ENCODE peak calls at places on chromosomes 5 and 9, in nine cellular contexts. F is A549, G is heart left ventricle, R is Peyer's patch, K is transverse colon, L is breast epithelium, V is stomach, S is H1, U is tibial nerve. E is an unnamed sample.

GRCh38 chr5:5347442-5347841 is 75.0 kb upstream of the ICE1 start:
- DNase-seq in V (no peak), L (no peak), G (no peak), R (no peak), U (no peak), F (no peak), K (no peak), S (no peak), E (no peak)

GRCh38 chr5:14097998-14098471 is 45.1 kb upstream of the TRIO start:
- DNase-seq in S (no peak), F (no peak), R (no peak), V (no peak), K (no peak), L (no peak), G (no peak), U (no peak), E (no peak)

GRCh38 chr9:136939996-136940525 is 4.5 kb downstream of the FBXW5 start:
- DNase-seq in L (no peak), F (no peak), K (no peak), U (no peak), G (peak), R (no peak), S (no peak), V (no peak), E (no peak)

GRCh38 chr5:98651715-98652114 is 121.7 kb upstream of the RGMB start:
- DNase-seq in G (no peak), R (no peak), L (no peak), S (no peak), V (no peak), K (no peak), F (no peak), U (no peak), E (no peak)

GRCh38 chr5:43483210-43484048 is at the start of gene TMEM267:
- DNase-seq in U (peak), F (peak), L (peak), G (peak), R (peak), S (peak), V (peak), K (peak), E (peak)

GRCh38 chr9:4640027-4640426 is 22.1 kb upstream of the PLPP6 start:
- DNase-seq in R (no peak), K (peak), G (no peak), V (peak), U (no peak), S (no peak), F (no peak), L (no peak), E (no peak)

GRCh38 chr5:22627029-22627428 is 226.1 kb downstream of the CDH12 start:
- DNase-seq in U (no peak), R (no peak), G (no peak), V (no peak), S (no peak), F (no peak), K (no peak), L (no peak), E (no peak)

GRCh38 chr5:170477906-170478305 is 25.9 kb upstream of the KCNIP1 start:
- DNase-seq in S (peak), U (no peak), L (no peak), V (no peak), G (no peak), R (no peak), K (no peak), F (no peak), E (no peak)

GRCh38 chr9:108953983-108954574 is 19.9 kb downstream of the ABITRAM start:
- DNase-seq in F (peak), G (no peak), K (no peak), U (peak), R (no peak), L (no peak), S (no peak), V (no peak), E (no peak)

GRCh38 chr9:106954974-106955850 is 92.2 kb downstream of the ZNF462 start:
- DNase-seq in F (no peak), S (no peak), G (no peak), U (no peak), L (no peak), K (no peak), R (no peak), V (no peak), E (no peak)

GRCh38 chr5:84618262-84618661 is 233.6 kb upstream of the EDIL3 start:
- DNase-seq in G (no peak), U (no peak), F (no peak), V (no peak), L (no peak), R (no peak), S (no peak), K (no peak), E (no peak)

GRCh38 chr9:132768932-132769894 is 98.9 kb downstream of the GTF3C4 start:
- DNase-seq in R (peak), S (peak), V (peak), K (peak), G (peak), U (peak), L (no peak), F (peak), E (peak)

GRCh38 chr9:137801023-137801319 is 76.6 kb upstream of the CACNA1B start:
- DNase-seq in K (no peak), U (no peak), L (no peak), S (no peak), G (no peak), V (no peak), F (no peak), R (peak), E (no peak)

GRCh38 chr9:81492710-81493447 is 196.5 kb downstream of the TLE1 start:
- DNase-seq in V (no peak), R (no peak), K (no peak), G (no peak), L (no peak), S (no peak), F (no peak), U (no peak), E (no peak)

GRCh38 chr5:13830536-13830935 is 114.0 kb downstream of the DNAH5 start:
- DNase-seq in K (no peak), S (no peak), U (no peak), V (no peak), L (no peak), R (no peak), G (no peak), F (no peak), E (no peak)

GRCh38 chr5:80255752-80256479 is at the start of gene SERINC5:
- DNase-seq in G (peak), U (peak), K (peak), R (peak), S (peak), F (peak), L (peak), V (peak), E (peak)
- TF ChIP-seq POLR2A in G (peak), U (peak), K (peak), R (peak), S (peak), F (peak), L (peak), V (peak), E (peak)

GRCh38 chr5:109656829-109657228 is 32.9 kb upstream of the MAN2A1 start:
- DNase-seq in V (no peak), R (peak), L (peak), S (no peak), U (peak), F (no peak), K (peak), G (peak), E (no peak)
- H3K4me3 ChIP-seq in V (no peak), R (no peak), L (no peak), S (no peak), U (no peak), F (no peak), K (no peak), G (no peak), E (no peak)

DNA sequence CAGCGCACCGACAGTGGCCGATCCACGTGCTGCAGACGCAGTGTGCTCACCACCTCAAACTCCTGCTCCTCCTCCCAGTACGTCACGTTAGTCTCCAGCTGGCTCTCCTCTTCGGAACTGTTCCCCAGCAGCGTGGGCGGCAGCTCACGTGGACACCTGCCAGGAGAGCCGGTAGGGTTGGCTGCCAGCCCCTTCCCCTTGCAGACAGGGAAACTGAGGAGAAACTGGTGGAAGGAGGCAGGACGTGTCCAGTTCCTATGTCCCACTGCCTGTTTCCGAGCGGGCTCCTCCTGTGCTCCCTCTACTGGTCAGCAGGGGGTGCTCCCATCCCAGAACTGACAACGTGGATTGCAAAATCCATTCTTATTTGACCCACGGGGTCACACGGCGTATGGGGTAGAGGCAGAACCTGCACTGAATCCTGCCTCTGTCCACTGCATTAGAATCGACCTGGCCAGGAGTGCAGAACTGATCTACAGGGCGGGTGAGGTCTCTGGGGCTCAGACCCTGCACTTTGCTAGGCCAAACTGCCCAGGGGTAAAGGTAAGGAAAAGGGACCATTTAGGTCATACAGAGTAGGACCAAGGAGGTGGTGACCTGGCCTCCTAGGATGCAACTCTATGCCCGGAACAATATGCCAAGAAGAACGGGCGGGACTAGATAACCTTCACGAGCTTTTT is 25.7 kb downstream of the PDGFRB start:
- DNase-seq in F (peak), R (peak), L (peak), K (peak), S (peak), U (peak), V (peak), G (peak), E (peak)
- TF ChIP-seq POLR2A in F (no peak), R (no peak), L (no peak), K (no peak), S (no peak), U (no peak), V (no peak), G (no peak), E (no peak)

GRCh38 chr9:92098638-92099037 is 16.6 kb downstream of the SPTLC1 start:
- DNase-seq in L (no peak), F (no peak), U (no peak), G (no peak), V (no peak), K (no peak), S (no peak), R (no peak), E (no peak)
- H3K4me3 ChIP-seq in L (peak), F (no peak), U (no peak), G (no peak), V (peak), K (peak), S (no peak), R (no peak), E (peak)

GRCh38 chr9:135468866-135469521 is 10.6 kb upstream of the PPP1R26 start:
- DNase-seq in K (no peak), S (no peak), L (no peak), F (no peak), R (no peak), G (no peak), U (no peak), V (no peak), E (no peak)
- TF ChIP-seq POLR2A in K (no peak), S (no peak), L (no peak), F (no peak), R (no peak), G (no peak), U (no peak), V (no peak), E (no peak)

DNA sequence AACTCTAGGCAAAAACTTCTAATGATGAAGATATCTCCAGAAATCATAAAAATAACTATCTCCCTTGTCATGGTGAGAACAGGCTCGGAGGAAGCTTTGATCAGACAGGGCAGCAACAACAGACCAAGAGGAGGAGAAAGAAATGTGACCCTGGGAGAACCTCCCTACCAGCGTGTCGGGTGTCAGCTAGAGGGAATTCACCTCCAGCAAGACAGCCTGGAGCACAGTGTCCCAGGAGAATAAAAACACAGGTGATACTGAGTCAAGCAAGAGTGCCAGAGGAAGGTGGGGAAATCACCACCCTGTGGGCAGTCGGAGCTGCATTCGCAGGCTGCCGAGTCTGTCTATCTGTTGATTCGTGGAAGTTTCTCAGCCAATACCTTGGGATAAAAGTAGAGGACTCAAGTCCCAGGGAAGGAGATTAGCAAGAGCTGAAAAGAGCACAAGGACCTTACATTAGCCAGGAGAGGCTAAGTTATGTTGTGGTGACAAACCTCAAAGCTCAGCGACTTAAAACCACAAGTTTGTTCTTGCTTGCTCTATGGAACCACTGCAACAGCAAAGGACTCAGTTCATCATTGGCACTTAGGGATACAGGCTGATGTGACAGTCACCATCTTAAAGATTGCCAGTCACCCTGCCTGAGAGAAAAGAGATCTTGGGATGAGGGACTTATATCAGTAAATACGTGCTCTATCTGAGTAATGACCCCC is 598.3 kb downstream of the CCDC171 start:
- DNase-seq in S (no peak), R (no peak), V (no peak), L (no peak), U (no peak), F (no peak), K (no peak), G (no peak), E (no peak)
- H3K4me3 ChIP-seq in S (no peak), R (no peak), V (no peak), L (no peak), U (no peak), F (no peak), K (no peak), G (no peak), E (no peak)

GRCh38 chr9:90953200-90953599 is 151.6 kb downstream of the SYK start:
- DNase-seq in L (no peak), S (no peak), R (no peak), U (no peak), K (no peak), F (no peak), V (no peak), G (no peak), E (no peak)
- TF ChIP-seq POLR2A in L (no peak), S (no peak), R (no peak), U (no peak), K (no peak), F (no peak), V (no peak), G (no peak), E (no peak)

GRCh38 chr9:69671904-69672827 is at the start of gene APBA1:
- DNase-seq in F (peak), S (peak), R (no peak), G (peak), L (peak), K (peak), U (peak), V (peak), E (peak)
- H3K4me3 ChIP-seq in F (peak), S (peak), R (peak), G (peak), L (peak), K (peak), U (peak), V (peak), E (peak)

DNA sequence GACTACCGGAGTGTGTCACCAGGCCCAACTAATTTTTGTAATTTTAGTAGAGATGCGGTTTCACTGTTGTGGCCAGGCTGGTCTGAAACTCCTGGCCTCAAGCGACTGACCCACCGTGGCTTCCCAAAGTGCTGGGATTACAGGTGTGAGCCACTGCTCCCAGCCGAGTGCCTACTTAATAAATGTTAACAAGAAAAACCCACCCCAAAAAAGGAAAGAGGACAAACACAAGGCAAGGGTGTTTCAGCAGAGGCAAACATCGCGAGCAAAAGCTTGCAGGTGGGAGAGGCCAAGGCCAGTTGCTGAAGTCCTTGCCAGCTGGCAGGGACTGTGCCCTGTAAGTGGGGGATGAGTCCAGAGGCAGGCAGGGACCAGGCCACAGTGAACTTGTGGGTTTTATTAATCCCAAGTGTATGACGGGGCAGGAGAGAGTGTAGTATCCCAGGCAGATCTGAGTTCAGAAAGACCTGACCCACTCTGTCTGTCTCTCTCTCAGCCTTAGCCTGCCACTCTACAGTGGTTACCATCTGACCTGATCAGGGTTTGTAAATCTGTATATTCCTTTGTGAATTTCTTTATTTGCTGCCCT is 6.4 kb upstream of the FPGS start:
- DNase-seq in S (no peak), K (no peak), G (no peak), F (no peak), V (peak), L (no peak), R (peak), U (no peak), E (peak)
- TF ChIP-seq POLR2A in S (no peak), K (no peak), G (no peak), F (no peak), V (no peak), L (no peak), R (no peak), U (no peak), E (no peak)

DNA sequence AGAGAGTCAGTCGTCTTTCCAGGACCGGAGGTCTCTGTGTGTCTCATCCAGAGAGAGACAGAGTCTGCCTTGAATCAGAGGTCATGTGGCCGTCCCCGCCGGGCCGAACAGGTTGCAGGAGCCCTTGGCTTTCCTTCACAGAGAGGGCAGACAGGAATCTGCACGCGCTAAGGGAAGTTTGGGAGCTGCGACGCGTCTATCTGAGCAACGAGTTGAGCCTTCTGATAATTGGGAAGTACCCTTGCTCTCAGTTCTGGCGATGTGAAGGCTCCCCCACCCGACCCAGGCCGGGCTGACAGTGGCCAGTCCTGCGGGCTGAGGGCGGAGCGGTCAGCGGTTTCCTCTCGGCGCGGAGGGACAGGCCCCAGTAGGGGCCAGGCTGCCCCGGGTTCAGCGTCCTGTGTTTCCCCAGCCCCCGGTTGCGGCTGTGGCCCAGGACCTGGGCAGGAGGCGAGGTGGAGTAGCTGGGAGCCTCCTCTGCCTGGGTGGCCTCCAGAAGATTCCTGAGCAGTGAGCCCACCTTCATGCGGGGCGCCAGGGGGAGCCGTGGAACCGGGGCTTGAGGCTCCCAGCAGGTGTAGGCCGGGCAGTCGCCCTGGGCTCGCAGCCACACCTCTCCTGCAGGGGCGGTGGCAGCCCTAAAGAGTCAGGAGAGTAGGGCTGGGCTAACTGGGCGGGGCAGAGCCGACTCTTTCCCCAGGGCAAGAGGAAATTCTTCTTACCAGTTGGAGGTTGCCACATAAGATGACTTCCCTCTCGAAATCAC is 13.8 kb downstream of the NR2F1 start:
- DNase-seq in K (peak), R (no peak), U (no peak), L (no peak), S (no peak), G (no peak), V (peak), F (no peak), E (no peak)
- H3K4me3 ChIP-seq in K (no peak), R (no peak), U (no peak), L (no peak), S (peak), G (no peak), V (no peak), F (no peak), E (no peak)